ENCODE peak calls at places on chromosomes 5 and 9, in nine cellular contexts. One of them, this sample, is unnamed.

GRCh38 chr9:110969971-110970381 is 68.3 kb downstream of the LPAR1 start:
- DNase-seq in kidney: no peak
- DNase-seq in A549: peak
- DNase-seq in CD8-positive, alpha-beta T cell: no peak
- DNase-seq in CD4-positive, alpha-beta memory T cell: no peak
- DNase-seq in effector memory CD4-positive, alpha-beta T cell: no peak
- DNase-seq in Peyer's patch: no peak
- DNase-seq in AG04449: peak
- DNase-seq in H1: no peak
- DNase-seq in this sample: no peak

GRCh38 chr9:16475257-16475656 is 395.2 kb downstream of the BNC2 start:
- DNase-seq in H1: no peak
- DNase-seq in A549: no peak
- DNase-seq in Peyer's patch: no peak
- DNase-seq in CD4-positive, alpha-beta memory T cell: no peak
- DNase-seq in kidney: no peak
- DNase-seq in AG04449: no peak
- DNase-seq in effector memory CD4-positive, alpha-beta T cell: no peak
- DNase-seq in CD8-positive, alpha-beta T cell: no peak
- DNase-seq in this sample: no peak

GRCh38 chr9:127754761-127755557 is 19.9 kb upstream of the TOR2A start:
- DNase-seq in kidney: no peak
- DNase-seq in CD8-positive, alpha-beta T cell: no peak
- DNase-seq in Peyer's patch: no peak
- DNase-seq in A549: no peak
- DNase-seq in AG04449: no peak
- DNase-seq in H1: peak
- DNase-seq in CD4-positive, alpha-beta memory T cell: no peak
- DNase-seq in effector memory CD4-positive, alpha-beta T cell: no peak
- DNase-seq in this sample: no peak

GRCh38 chr5:443239-444151 is 519 bp downstream of the EXOC3 start:
- DNase-seq in effector memory CD4-positive, alpha-beta T cell: no peak
- DNase-seq in CD4-positive, alpha-beta memory T cell: peak
- DNase-seq in kidney: peak
- DNase-seq in A549: peak
- DNase-seq in H1: no peak
- DNase-seq in Peyer's patch: no peak
- DNase-seq in CD8-positive, alpha-beta T cell: peak
- DNase-seq in AG04449: no peak
- DNase-seq in this sample: no peak

GRCh38 chr9:89722712-89723111 is 117.9 kb downstream of the GADD45G start:
- DNase-seq in effector memory CD4-positive, alpha-beta T cell: no peak
- DNase-seq in Peyer's patch: no peak
- DNase-seq in AG04449: no peak
- DNase-seq in CD4-positive, alpha-beta memory T cell: no peak
- DNase-seq in kidney: no peak
- DNase-seq in CD8-positive, alpha-beta T cell: no peak
- DNase-seq in H1: no peak
- DNase-seq in A549: no peak
- DNase-seq in this sample: no peak

GRCh38 chr5:157578079-157578780 is 2.7 kb upstream of the ADAM19 start:
- DNase-seq in Peyer's patch: no peak
- DNase-seq in AG04449: no peak
- DNase-seq in CD4-positive, alpha-beta memory T cell: no peak
- DNase-seq in effector memory CD4-positive, alpha-beta T cell: no peak
- DNase-seq in CD8-positive, alpha-beta T cell: no peak
- DNase-seq in H1: no peak
- DNase-seq in kidney: no peak
- DNase-seq in A549: no peak
- DNase-seq in this sample: no peak

GRCh38 chr9:115008536-115008935 is 78.1 kb upstream of the TNFSF8 start:
- DNase-seq in AG04449: peak
- DNase-seq in CD4-positive, alpha-beta memory T cell: no peak
- DNase-seq in H1: no peak
- DNase-seq in CD8-positive, alpha-beta T cell: no peak
- DNase-seq in effector memory CD4-positive, alpha-beta T cell: no peak
- DNase-seq in A549: peak
- DNase-seq in Peyer's patch: no peak
- DNase-seq in kidney: no peak
- DNase-seq in this sample: no peak

GRCh38 chr5:142506046-142506445 is 179.8 kb downstream of the FGF1 start:
- DNase-seq in AG04449: no peak
- DNase-seq in kidney: no peak
- DNase-seq in H1: no peak
- DNase-seq in A549: no peak
- DNase-seq in Peyer's patch: no peak
- DNase-seq in effector memory CD4-positive, alpha-beta T cell: no peak
- DNase-seq in CD8-positive, alpha-beta T cell: no peak
- DNase-seq in CD4-positive, alpha-beta memory T cell: no peak
- DNase-seq in this sample: no peak

GRCh38 chr5:65926893-65927292 is 518 bp downstream of the ERBIN start:
- DNase-seq in CD4-positive, alpha-beta memory T cell: peak
- DNase-seq in kidney: no peak
- DNase-seq in A549: no peak
- DNase-seq in AG04449: no peak
- DNase-seq in Peyer's patch: no peak
- DNase-seq in effector memory CD4-positive, alpha-beta T cell: no peak
- DNase-seq in CD8-positive, alpha-beta T cell: peak
- DNase-seq in H1: no peak
- DNase-seq in this sample: peak

GRCh38 chr5:10046681-10047080 is 203.0 kb downstream of the ATPSCKMT start:
- DNase-seq in A549: no peak
- DNase-seq in CD8-positive, alpha-beta T cell: no peak
- DNase-seq in effector memory CD4-positive, alpha-beta T cell: no peak
- DNase-seq in AG04449: no peak
- DNase-seq in kidney: no peak
- DNase-seq in CD4-positive, alpha-beta memory T cell: no peak
- DNase-seq in H1: no peak
- DNase-seq in Peyer's patch: no peak
- DNase-seq in this sample: no peak

GRCh38 chr5:83145241-83145640 is 67.9 kb downstream of the XRCC4 start:
- DNase-seq in effector memory CD4-positive, alpha-beta T cell: no peak
- DNase-seq in kidney: no peak
- DNase-seq in H1: no peak
- DNase-seq in CD8-positive, alpha-beta T cell: no peak
- DNase-seq in Peyer's patch: no peak
- DNase-seq in A549: no peak
- DNase-seq in AG04449: no peak
- DNase-seq in CD4-positive, alpha-beta memory T cell: no peak
- DNase-seq in this sample: no peak

GRCh38 chr5:72256536-72256935 is 63.5 kb downstream of the MRPS27 start:
- DNase-seq in kidney: no peak
- DNase-seq in Peyer's patch: no peak
- DNase-seq in AG04449: no peak
- DNase-seq in CD4-positive, alpha-beta memory T cell: no peak
- DNase-seq in CD8-positive, alpha-beta T cell: no peak
- DNase-seq in A549: no peak
- DNase-seq in effector memory CD4-positive, alpha-beta T cell: no peak
- DNase-seq in H1: no peak
- DNase-seq in this sample: peak

GRCh38 chr5:163612358-163613149 is 107.1 kb downstream of the MAT2B start:
- DNase-seq in kidney: no peak
- DNase-seq in A549: no peak
- DNase-seq in CD8-positive, alpha-beta T cell: no peak
- DNase-seq in AG04449: no peak
- DNase-seq in H1: no peak
- DNase-seq in Peyer's patch: no peak
- DNase-seq in effector memory CD4-positive, alpha-beta T cell: no peak
- DNase-seq in CD4-positive, alpha-beta memory T cell: no peak
- DNase-seq in this sample: no peak

DNA sequence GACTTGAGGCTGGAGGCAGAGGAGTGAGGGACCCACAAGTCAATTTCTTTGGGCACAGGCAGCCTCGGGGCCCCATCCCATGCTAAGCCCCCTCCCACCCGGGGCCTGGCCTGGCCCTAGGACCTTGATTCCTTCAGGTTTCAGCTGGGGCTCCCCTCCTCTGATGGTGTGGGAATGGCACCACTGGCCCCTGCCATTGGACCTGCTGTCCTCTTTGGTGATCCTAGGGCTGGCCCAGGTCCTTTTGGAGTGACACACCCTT is 10.5 kb downstream of the ERGIC1 start:
- DNase-seq in H1: no peak
- DNase-seq in kidney: peak
- DNase-seq in Peyer's patch: no peak
- DNase-seq in CD8-positive, alpha-beta T cell: no peak
- DNase-seq in AG04449: no peak
- DNase-seq in effector memory CD4-positive, alpha-beta T cell: no peak
- DNase-seq in A549: no peak
- DNase-seq in CD4-positive, alpha-beta memory T cell: no peak
- DNase-seq in this sample: no peak
- H3K4me3 ChIP-seq in H1: no peak
- H3K4me3 ChIP-seq in kidney: no peak
- H3K4me3 ChIP-seq in Peyer's patch: no peak
- H3K4me3 ChIP-seq in CD8-positive, alpha-beta T cell: no peak
- H3K4me3 ChIP-seq in AG04449: no peak
- H3K4me3 ChIP-seq in effector memory CD4-positive, alpha-beta T cell: no peak
- H3K4me3 ChIP-seq in A549: no peak
- H3K4me3 ChIP-seq in CD4-positive, alpha-beta memory T cell: no peak
- H3K4me3 ChIP-seq in this sample: no peak

DNA sequence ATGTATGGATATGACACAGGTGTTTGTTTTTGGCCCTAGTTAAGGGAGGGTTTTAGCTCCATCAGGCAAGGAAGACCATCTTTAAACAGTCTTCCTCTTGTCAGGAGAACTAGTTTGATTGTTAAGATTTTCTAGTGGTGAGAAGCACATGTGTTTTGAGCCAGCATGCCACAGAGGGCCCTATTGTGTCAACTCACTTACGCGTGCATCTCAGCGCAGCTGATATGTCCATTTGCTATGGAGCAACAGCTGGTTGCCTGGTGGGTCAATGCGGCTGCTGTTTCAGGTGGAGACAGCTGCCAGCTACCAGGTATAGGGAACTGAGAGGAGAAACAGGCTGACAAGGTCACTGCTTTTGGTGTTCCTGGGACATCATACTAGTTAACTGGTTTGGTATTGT is 100.5 kb upstream of the PRRC1 start:
- DNase-seq in Peyer's patch: no peak
- DNase-seq in kidney: no peak
- DNase-seq in CD8-positive, alpha-beta T cell: no peak
- DNase-seq in CD4-positive, alpha-beta memory T cell: no peak
- DNase-seq in AG04449: no peak
- DNase-seq in A549: no peak
- DNase-seq in effector memory CD4-positive, alpha-beta T cell: no peak
- DNase-seq in H1: no peak
- DNase-seq in this sample: no peak
- H3K4me3 ChIP-seq in Peyer's patch: no peak
- H3K4me3 ChIP-seq in kidney: no peak
- H3K4me3 ChIP-seq in CD8-positive, alpha-beta T cell: no peak
- H3K4me3 ChIP-seq in CD4-positive, alpha-beta memory T cell: no peak
- H3K4me3 ChIP-seq in AG04449: no peak
- H3K4me3 ChIP-seq in A549: no peak
- H3K4me3 ChIP-seq in effector memory CD4-positive, alpha-beta T cell: no peak
- H3K4me3 ChIP-seq in H1: no peak
- H3K4me3 ChIP-seq in this sample: no peak

GRCh38 chr5:119274767-119275130 is 81.1 kb upstream of the TNFAIP8 start:
- DNase-seq in AG04449: peak
- DNase-seq in Peyer's patch: no peak
- DNase-seq in A549: no peak
- DNase-seq in H1: no peak
- DNase-seq in CD4-positive, alpha-beta memory T cell: no peak
- DNase-seq in effector memory CD4-positive, alpha-beta T cell: no peak
- DNase-seq in kidney: no peak
- DNase-seq in CD8-positive, alpha-beta T cell: no peak
- DNase-seq in this sample: no peak
- H3K4me3 ChIP-seq in AG04449: no peak
- H3K4me3 ChIP-seq in Peyer's patch: no peak
- H3K4me3 ChIP-seq in A549: no peak
- H3K4me3 ChIP-seq in H1: no peak
- H3K4me3 ChIP-seq in CD4-positive, alpha-beta memory T cell: no peak
- H3K4me3 ChIP-seq in effector memory CD4-positive, alpha-beta T cell: peak
- H3K4me3 ChIP-seq in kidney: no peak
- H3K4me3 ChIP-seq in CD8-positive, alpha-beta T cell: peak
- H3K4me3 ChIP-seq in this sample: peak

DNA sequence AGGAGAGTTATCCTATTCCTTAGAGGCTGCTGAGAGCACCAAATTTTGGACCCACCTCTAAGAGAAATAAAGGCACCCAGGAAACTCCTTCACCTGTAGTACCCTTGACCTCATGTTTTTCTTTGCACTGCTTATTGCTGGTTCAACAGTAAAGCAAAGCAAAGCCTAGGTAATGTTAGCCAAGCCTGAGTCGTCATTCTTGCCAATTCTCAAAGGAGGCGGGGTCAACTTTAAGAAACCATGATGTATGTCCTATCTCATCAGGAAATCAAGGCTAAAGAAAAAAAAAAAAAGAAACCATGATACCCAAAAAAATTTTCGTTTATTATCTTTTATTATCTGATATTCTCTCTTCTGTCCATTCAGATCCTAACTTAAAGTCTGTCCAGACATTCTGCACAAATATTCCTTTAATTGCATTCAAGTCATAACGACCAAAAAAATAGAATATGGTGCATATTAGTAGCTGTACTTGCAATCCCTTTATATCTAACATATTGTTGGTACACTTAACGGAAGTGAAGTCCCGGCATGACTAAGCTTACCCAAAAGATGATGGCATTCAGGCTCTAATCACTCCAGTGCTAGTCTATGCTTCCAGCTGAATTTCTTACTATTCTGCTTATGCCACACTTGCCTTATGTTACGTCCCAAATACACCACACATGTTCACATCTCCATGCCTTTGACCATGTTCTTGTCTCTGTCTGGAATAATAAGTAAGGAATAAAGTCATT is 1.8 kb downstream of the AUH start:
- DNase-seq in effector memory CD4-positive, alpha-beta T cell: no peak
- DNase-seq in AG04449: no peak
- DNase-seq in CD4-positive, alpha-beta memory T cell: no peak
- DNase-seq in A549: no peak
- DNase-seq in H1: no peak
- DNase-seq in kidney: no peak
- DNase-seq in CD8-positive, alpha-beta T cell: no peak
- DNase-seq in Peyer's patch: no peak
- DNase-seq in this sample: peak
- H3K4me3 ChIP-seq in effector memory CD4-positive, alpha-beta T cell: no peak
- H3K4me3 ChIP-seq in AG04449: no peak
- H3K4me3 ChIP-seq in CD4-positive, alpha-beta memory T cell: no peak
- H3K4me3 ChIP-seq in A549: peak
- H3K4me3 ChIP-seq in H1: peak
- H3K4me3 ChIP-seq in kidney: peak
- H3K4me3 ChIP-seq in CD8-positive, alpha-beta T cell: no peak
- H3K4me3 ChIP-seq in Peyer's patch: peak
- H3K4me3 ChIP-seq in this sample: peak